ENCODE peak calls at places on chromosomes 11 and 22, in five cellular contexts. C is esophagus squamous epithelium, N is NB4, M is A549, B is heart left ventricle. U is an unnamed sample.

GRCh38 chr11:109772846-109773400 is 320.3 kb upstream of the ZC3H12C start:
- DNase-seq in B (no peak), M (no peak), C (no peak), N (no peak), U (no peak)

GRCh38 chr11:28086569-28086968 is 21.4 kb downstream of the KIF18A start:
- DNase-seq in C (no peak), N (no peak), M (no peak), B (no peak), U (no peak)

GRCh38 chr11:3631331-3631730 is 10.5 kb downstream of the ART5 start:
- DNase-seq in C (no peak), N (no peak), M (no peak), B (no peak), U (no peak)

GRCh38 chr11:106409681-106410080 is 332.2 kb downstream of the AASDHPPT start:
- DNase-seq in B (no peak), N (no peak), M (no peak), C (no peak), U (no peak)

GRCh38 chr11:125685228-125685627 is 4.6 kb upstream of the ACRV1 start:
- DNase-seq in B (no peak), C (no peak), M (no peak), N (no peak), U (no peak)

GRCh38 chr11:7571640-7572000 is 57.8 kb downstream of the PPFIBP2 start:
- DNase-seq in B (peak), M (peak), N (peak), C (no peak), U (peak)

GRCh38 chr11:129315781-129316579 is 59.7 kb upstream of the BARX2 start:
- DNase-seq in N (no peak), B (no peak), M (no peak), C (no peak), U (no peak)

GRCh38 chr11:19422257-19422656 is 181.5 kb upstream of the E2F8 start:
- DNase-seq in M (no peak), C (no peak), N (no peak), B (no peak), U (no peak)

GRCh38 chr22:33871935-33872334 is 48.3 kb downstream of the LARGE1 start:
- DNase-seq in C (no peak), M (no peak), N (peak), B (no peak), U (no peak)

DNA sequence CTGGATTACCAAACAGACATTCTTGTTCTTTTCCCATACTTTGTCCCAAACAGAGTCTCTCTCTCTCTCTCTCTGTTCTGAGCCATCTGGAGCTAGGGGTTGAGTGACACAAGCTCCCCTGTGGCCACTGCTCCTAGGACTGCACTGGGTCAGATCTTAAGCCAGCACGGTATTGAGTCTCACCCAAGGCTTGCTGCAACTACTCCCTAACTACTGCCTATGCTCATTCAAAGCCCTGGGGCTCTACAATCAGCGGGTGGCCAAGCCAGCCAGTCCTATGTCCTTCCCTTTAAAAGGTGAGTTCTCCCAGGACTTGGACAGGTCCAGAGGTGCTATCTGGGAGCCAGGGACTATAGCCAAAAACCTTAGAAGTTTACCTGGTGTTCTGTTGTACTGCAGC is 385.6 kb downstream of the CNTN5 start:
- DNase-seq in N (no peak), M (no peak), B (no peak), C (no peak), U (no peak)
- TF ChIP-seq POLR2A in N (no peak), M (no peak), B (no peak), C (no peak), U (no peak)

DNA sequence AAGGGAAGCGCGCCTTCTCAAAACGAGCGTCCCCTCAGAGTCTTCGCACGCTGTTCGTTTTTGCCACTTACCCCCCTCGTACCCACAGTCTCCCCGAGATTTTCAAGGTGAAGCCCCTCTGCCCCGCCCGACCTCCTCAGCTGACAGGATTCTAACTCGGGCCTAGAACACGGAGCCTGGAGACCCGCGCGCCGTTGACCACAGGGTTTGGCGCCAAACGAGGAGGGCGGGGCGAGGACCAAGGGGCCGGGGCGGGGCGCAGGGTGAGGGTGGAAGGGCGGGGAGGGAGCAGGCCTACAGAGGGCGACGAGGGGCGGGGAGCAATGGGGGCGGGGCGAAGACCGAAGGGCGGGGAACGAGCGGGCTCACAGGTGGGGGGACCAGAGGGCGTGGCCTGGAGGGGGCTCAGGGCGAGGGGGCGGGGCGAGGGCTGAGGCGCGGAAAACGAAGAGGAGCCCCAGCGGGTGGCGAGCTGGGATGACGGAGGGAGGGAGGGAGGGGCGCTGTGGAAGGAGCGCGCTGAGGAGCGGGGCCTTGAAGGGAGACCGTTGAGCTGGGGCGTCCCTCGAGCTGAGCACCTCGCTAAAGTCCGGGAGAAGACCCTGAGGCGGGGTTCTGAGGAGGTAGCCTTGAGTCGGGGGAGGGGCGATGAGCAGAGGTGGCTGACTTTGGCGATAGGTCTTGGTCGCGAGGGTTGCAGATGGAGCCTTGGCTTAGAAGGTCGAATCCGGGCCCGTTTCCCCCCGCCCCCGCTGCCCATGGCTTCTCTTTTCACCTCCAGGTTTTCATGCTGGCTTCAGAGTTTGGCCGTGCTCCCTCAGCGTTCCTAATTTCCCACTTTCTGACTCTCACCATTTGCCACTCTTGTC is at the start of gene DMC1:
- DNase-seq in M (peak), B (peak), C (peak), N (peak), U (peak)
- TF ChIP-seq POLR2A in M (peak), B (peak), C (no peak), N (peak), U (peak)

GRCh38 chr11:47242596-47243192 is 5.9 kb downstream of the ACP2 start:
- DNase-seq in M (no peak), N (no peak), C (no peak), B (no peak), U (no peak)

GRCh38 chr11:47236482-47236881 is 12.1 kb downstream of the ACP2 start:
- DNase-seq in C (no peak), N (no peak), B (no peak), M (no peak), U (no peak)

GRCh38 chr11:47241740-47242400 is 6.7 kb downstream of the ACP2 start:
- DNase-seq in M (no peak), N (no peak), B (no peak), C (no peak), U (no peak)

GRCh38 chr11:47243454-47243853 is 5.2 kb downstream of the ACP2 start:
- DNase-seq in C (no peak), N (no peak), M (no peak), B (no peak), U (no peak)

DNA sequence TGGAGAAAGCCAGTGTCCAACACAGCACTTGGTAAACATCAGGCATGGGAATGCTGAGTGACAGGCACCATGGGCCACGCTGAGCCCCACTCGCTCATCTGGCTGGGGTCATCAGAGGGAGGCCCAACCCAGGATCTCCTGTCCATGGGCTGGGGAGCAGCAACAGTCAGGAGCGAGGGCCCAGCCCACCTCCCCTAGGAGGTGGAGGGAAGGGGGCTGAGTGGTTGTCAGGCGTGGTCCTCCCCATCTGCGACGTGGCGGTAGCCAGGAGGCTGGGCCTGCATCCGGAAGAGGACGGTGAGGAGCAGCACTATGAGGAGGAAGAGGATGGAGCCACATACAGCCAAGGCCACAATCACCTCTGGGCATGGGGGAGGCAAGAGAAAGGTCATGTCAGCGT is 8.7 kb downstream of the ACP2 start:
- DNase-seq in C (no peak), M (no peak), B (no peak), N (no peak), U (no peak)
- TF ChIP-seq POLR2A in C (no peak), M (no peak), B (no peak), N (no peak), U (no peak)

GRCh38 chr22:40411506-40411861 is 41.1 kb downstream of the SGSM3 start:
- DNase-seq in N (no peak), B (no peak), C (no peak), M (no peak), U (no peak)

GRCh38 chr22:40410731-40411505 is 40.5 kb downstream of the SGSM3 start:
- DNase-seq in N (no peak), B (no peak), M (no peak), C (no peak), U (no peak)

GRCh38 chr22:40409613-40410113 is 39.3 kb downstream of the SGSM3 start:
- DNase-seq in B (no peak), C (no peak), M (no peak), N (no peak), U (no peak)

GRCh38 chr22:40408718-40409612 is 38.6 kb downstream of the SGSM3 start:
- DNase-seq in N (no peak), B (no peak), M (no peak), C (no peak), U (no peak)

GRCh38 chr22:40410272-40410671 is 39.9 kb downstream of the SGSM3 start:
- DNase-seq in M (no peak), N (no peak), B (no peak), C (no peak), U (peak)
- TF ChIP-seq POLR2A in M (no peak), N (no peak), B (no peak), C (no peak), U (no peak)

GRCh38 chr11:111735262-111736116 is 30.7 kb downstream of the PPP2R1B start:
- DNase-seq in N (no peak), B (peak), C (no peak), M (no peak), U (peak)
- TF ChIP-seq POLR2A in N (no peak), B (peak), C (peak), M (no peak), U (peak)

GRCh38 chr11:90189011-90189410 is 33.8 kb downstream of the CHORDC1 start:
- DNase-seq in M (no peak), B (no peak), N (no peak), C (no peak), U (no peak)

GRCh38 chr11:90187839-90188238 is 35.0 kb downstream of the CHORDC1 start:
- DNase-seq in B (no peak), N (no peak), M (no peak), C (no peak), U (no peak)

GRCh38 chr11:90197377-90197776 is 25.5 kb downstream of the CHORDC1 start:
- DNase-seq in M (no peak), C (no peak), N (no peak), B (no peak), U (no peak)

GRCh38 chr11:90192869-90193582 is 29.8 kb downstream of the CHORDC1 start:
- DNase-seq in N (no peak), M (no peak), B (no peak), C (no peak), U (no peak)
- TF ChIP-seq POLR2A in N (no peak), M (no peak), B (no peak), C (no peak), U (no peak)

GRCh38 chr22:32644252-32645100 is 157.0 kb upstream of the TIMP3 start:
- DNase-seq in B (peak), C (no peak), N (no peak), M (no peak), U (no peak)
- TF ChIP-seq POLR2A in B (peak), C (no peak), N (no peak), M (no peak), U (no peak)

GRCh38 chr22:45441158-45441557 is 27.7 kb downstream of the RIBC2 start:
- DNase-seq in C (no peak), M (peak), N (peak), B (peak), U (peak)
- TF ChIP-seq POLR2A in C (no peak), M (no peak), N (no peak), B (no peak), U (no peak)

GRCh38 chr22:44455151-44455962 is 42.7 kb downstream of the RTL6 start:
- DNase-seq in C (no peak), B (no peak), M (no peak), N (no peak), U (no peak)
- TF ChIP-seq POLR2A in C (no peak), B (no peak), M (no peak), N (no peak), U (no peak)

U was measured in H54.